ENCODE peak calls at places on chromosome 14, in eight cellular contexts. One of them, this sample, is unnamed. For H3K36me3, the result is how much of the 10 kb centered on the place peaks cover.

GRCh38 chr14:104290756-104291122 is 152.4 kb downstream of the KIF26A start:
- DNase-seq in astrocyte: no peak
- DNase-seq in GM23338: no peak
- DNase-seq in mammary epithelial cell: no peak
- DNase-seq in tibial nerve: no peak
- DNase-seq in right atrium auricular region: no peak
- DNase-seq in cardiac muscle cell: no peak
- DNase-seq in prostate gland: no peak
- DNase-seq in this sample: no peak

GRCh38 chr14:65103150-65103760 is 938 bp upstream of the MAX start:
- DNase-seq in astrocyte: no peak
- DNase-seq in GM23338: peak
- DNase-seq in mammary epithelial cell: no peak
- DNase-seq in tibial nerve: no peak
- DNase-seq in right atrium auricular region: no peak
- DNase-seq in cardiac muscle cell: peak
- DNase-seq in prostate gland: no peak
- DNase-seq in this sample: no peak

GRCh38 chr14:103854822-103855733 is 7.7 kb upstream of the PPP1R13B start:
- DNase-seq in astrocyte: no peak
- DNase-seq in GM23338: peak
- DNase-seq in mammary epithelial cell: peak
- DNase-seq in tibial nerve: no peak
- DNase-seq in right atrium auricular region: no peak
- DNase-seq in cardiac muscle cell: no peak
- DNase-seq in prostate gland: peak
- DNase-seq in this sample: no peak

GRCh38 chr14:64759555-64759938 is 55.3 kb downstream of the PLEKHG3 start:
- DNase-seq in astrocyte: no peak
- DNase-seq in GM23338: no peak
- DNase-seq in mammary epithelial cell: no peak
- DNase-seq in tibial nerve: no peak
- DNase-seq in right atrium auricular region: no peak
- DNase-seq in cardiac muscle cell: no peak
- DNase-seq in prostate gland: no peak
- DNase-seq in this sample: no peak

GRCh38 chr14:94691658-94692029 is 78.3 kb downstream of the GSC start:
- DNase-seq in astrocyte: no peak
- DNase-seq in GM23338: no peak
- DNase-seq in mammary epithelial cell: no peak
- DNase-seq in tibial nerve: peak
- DNase-seq in right atrium auricular region: no peak
- DNase-seq in cardiac muscle cell: peak
- DNase-seq in prostate gland: no peak
- DNase-seq in this sample: no peak

GRCh38 chr14:103867523-103867953 is 20.2 kb upstream of the PPP1R13B start:
- DNase-seq in astrocyte: no peak
- DNase-seq in GM23338: no peak
- DNase-seq in mammary epithelial cell: peak
- DNase-seq in tibial nerve: no peak
- DNase-seq in right atrium auricular region: no peak
- DNase-seq in cardiac muscle cell: no peak
- DNase-seq in prostate gland: peak
- DNase-seq in this sample: no peak

GRCh38 chr14:99909500-99910064 is 116.4 kb downstream of the EML1 start:
- DNase-seq in astrocyte: no peak
- DNase-seq in GM23338: no peak
- DNase-seq in mammary epithelial cell: no peak
- DNase-seq in tibial nerve: no peak
- DNase-seq in right atrium auricular region: no peak
- DNase-seq in cardiac muscle cell: no peak
- DNase-seq in prostate gland: no peak
- DNase-seq in this sample: no peak

GRCh38 chr14:100223332-100224171 is 15.4 kb upstream of the YY1 start:
- DNase-seq in astrocyte: no peak
- DNase-seq in GM23338: peak
- DNase-seq in mammary epithelial cell: no peak
- DNase-seq in tibial nerve: no peak
- DNase-seq in right atrium auricular region: no peak
- DNase-seq in cardiac muscle cell: no peak
- DNase-seq in prostate gland: no peak
- DNase-seq in this sample: no peak

GRCh38 chr14:82621881-82622450 is 1088.3 kb upstream of the SEL1L start:
- DNase-seq in astrocyte: no peak
- DNase-seq in GM23338: peak
- DNase-seq in mammary epithelial cell: no peak
- DNase-seq in tibial nerve: no peak
- DNase-seq in right atrium auricular region: no peak
- DNase-seq in cardiac muscle cell: no peak
- DNase-seq in prostate gland: no peak
- DNase-seq in this sample: no peak

GRCh38 chr14:92951912-92952471 is 29.0 kb downstream of the CHGA start:
- DNase-seq in astrocyte: peak
- DNase-seq in GM23338: peak
- DNase-seq in mammary epithelial cell: peak
- DNase-seq in tibial nerve: peak
- DNase-seq in right atrium auricular region: peak
- DNase-seq in cardiac muscle cell: peak
- DNase-seq in prostate gland: peak
- DNase-seq in this sample: no peak

GRCh38 chr14:55384536-55384935 is 27.1 kb downstream of the ATG14 start:
- DNase-seq in astrocyte: no peak
- DNase-seq in GM23338: no peak
- DNase-seq in mammary epithelial cell: no peak
- DNase-seq in tibial nerve: no peak
- DNase-seq in right atrium auricular region: no peak
- DNase-seq in cardiac muscle cell: no peak
- DNase-seq in prostate gland: no peak
- DNase-seq in this sample: no peak
- H3K36me3 ChIP-seq in astrocyte: under half
- H3K36me3 ChIP-seq in GM23338: under half
- H3K36me3 ChIP-seq in mammary epithelial cell: under half
- H3K36me3 ChIP-seq in tibial nerve: under half
- H3K36me3 ChIP-seq in right atrium auricular region: under half
- H3K36me3 ChIP-seq in cardiac muscle cell: under half
- H3K36me3 ChIP-seq in prostate gland: under half
- H3K36me3 ChIP-seq in this sample: under half

DNA sequence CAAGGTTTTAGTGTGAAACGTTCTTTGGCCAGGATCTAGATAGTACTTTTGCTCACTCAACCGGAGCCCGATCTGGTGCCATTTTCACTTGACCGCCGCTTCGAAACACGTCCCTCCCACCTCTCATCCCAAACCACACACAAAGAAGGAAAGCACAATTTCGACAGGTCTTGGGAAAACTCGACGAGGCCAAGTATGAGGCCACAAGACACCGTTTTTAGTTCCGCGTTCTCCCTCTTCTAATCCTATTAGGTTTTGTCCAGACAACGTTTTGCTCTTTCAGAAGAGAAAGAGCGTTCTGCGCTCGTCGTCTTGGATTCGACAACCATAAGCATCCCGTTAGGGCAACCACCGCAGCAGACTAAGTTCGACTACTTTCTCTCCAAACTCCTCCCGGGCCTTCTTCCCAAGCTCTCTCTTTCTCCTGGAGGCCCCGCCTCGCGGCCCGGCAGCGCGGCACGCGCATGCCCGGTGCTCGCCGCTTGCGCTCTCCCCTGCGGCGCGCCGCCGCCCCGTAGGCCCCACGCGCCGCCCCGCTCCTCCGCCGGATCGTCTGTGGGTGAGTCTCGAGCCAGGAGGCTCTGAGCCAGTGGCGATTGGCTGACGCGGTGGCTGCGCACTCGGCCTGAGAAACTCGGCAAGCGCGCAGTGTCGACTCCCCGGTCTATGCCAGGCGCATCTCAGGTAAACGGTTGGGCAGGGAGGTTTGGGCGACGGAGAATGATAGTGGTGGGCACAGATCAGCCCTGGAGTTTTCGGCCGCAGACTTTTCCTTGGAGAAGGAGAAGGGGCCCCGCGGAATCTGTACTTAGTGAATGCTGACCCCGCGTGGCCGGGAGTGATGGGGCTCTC is at the start of gene MIPOL1:
- DNase-seq in astrocyte: peak
- DNase-seq in GM23338: peak
- DNase-seq in mammary epithelial cell: peak
- DNase-seq in tibial nerve: peak
- DNase-seq in right atrium auricular region: peak
- DNase-seq in cardiac muscle cell: peak
- DNase-seq in prostate gland: peak
- DNase-seq in this sample: peak
- TF ChIP-seq CTCF in astrocyte: no peak
- TF ChIP-seq CTCF in GM23338: peak
- TF ChIP-seq CTCF in mammary epithelial cell: no peak
- TF ChIP-seq CTCF in tibial nerve: peak
- TF ChIP-seq CTCF in right atrium auricular region: peak
- TF ChIP-seq CTCF in cardiac muscle cell: peak
- TF ChIP-seq CTCF in prostate gland: peak
- TF ChIP-seq CTCF in this sample: peak

DNA sequence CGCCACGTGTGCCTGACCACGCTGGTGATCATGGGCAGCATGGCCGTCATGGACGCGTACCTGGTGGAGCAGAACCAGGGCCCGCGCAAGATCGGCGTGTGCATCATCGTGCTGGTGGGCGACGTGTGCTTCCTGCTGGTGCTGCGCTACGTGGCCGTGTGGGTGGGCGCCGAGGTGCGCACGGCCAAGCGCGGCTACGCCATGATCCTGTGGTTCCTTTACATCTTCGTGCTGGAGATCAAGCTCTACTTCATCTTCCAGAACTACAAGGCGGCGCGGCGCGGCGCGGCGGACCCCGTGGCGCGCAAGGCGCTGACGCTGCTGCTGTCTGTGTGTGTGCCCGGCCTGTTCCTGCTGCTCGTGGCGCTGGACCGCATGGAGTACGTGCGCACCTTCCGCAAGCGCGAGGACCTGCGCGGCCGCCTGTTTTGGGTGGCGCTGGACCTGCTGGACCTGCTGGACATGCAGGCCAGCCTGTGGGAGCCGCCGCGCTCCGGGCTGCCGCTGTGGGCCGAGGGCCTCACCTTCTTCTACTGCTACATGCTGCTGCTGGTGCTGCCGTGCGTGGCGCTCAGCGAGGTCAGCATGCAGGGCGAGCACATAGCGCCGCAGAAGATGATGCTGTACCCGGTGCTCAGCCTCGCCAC is 2.6 kb downstream of the TMEM121 start:
- DNase-seq in astrocyte: no peak
- DNase-seq in GM23338: no peak
- DNase-seq in mammary epithelial cell: no peak
- DNase-seq in tibial nerve: no peak
- DNase-seq in right atrium auricular region: no peak
- DNase-seq in cardiac muscle cell: peak
- DNase-seq in prostate gland: no peak
- DNase-seq in this sample: no peak
- H3K4me3 ChIP-seq in astrocyte: peak
- H3K4me3 ChIP-seq in GM23338: no peak
- H3K4me3 ChIP-seq in mammary epithelial cell: no peak
- H3K4me3 ChIP-seq in tibial nerve: peak
- H3K4me3 ChIP-seq in right atrium auricular region: peak
- H3K4me3 ChIP-seq in cardiac muscle cell: no peak
- H3K4me3 ChIP-seq in prostate gland: peak
- H3K4me3 ChIP-seq in this sample: peak

GRCh38 chr14:58829594-58829993 is 191.8 kb downstream of the DACT1 start:
- DNase-seq in astrocyte: peak
- DNase-seq in GM23338: no peak
- DNase-seq in mammary epithelial cell: peak
- DNase-seq in tibial nerve: no peak
- DNase-seq in right atrium auricular region: no peak
- DNase-seq in cardiac muscle cell: no peak
- DNase-seq in prostate gland: no peak
- DNase-seq in this sample: peak
- H3K36me3 ChIP-seq in astrocyte: under half
- H3K36me3 ChIP-seq in GM23338: under half
- H3K36me3 ChIP-seq in mammary epithelial cell: under half
- H3K36me3 ChIP-seq in tibial nerve: under half
- H3K36me3 ChIP-seq in right atrium auricular region: under half
- H3K36me3 ChIP-seq in cardiac muscle cell: under half
- H3K36me3 ChIP-seq in prostate gland: under half
- H3K36me3 ChIP-seq in this sample: under half

DNA sequence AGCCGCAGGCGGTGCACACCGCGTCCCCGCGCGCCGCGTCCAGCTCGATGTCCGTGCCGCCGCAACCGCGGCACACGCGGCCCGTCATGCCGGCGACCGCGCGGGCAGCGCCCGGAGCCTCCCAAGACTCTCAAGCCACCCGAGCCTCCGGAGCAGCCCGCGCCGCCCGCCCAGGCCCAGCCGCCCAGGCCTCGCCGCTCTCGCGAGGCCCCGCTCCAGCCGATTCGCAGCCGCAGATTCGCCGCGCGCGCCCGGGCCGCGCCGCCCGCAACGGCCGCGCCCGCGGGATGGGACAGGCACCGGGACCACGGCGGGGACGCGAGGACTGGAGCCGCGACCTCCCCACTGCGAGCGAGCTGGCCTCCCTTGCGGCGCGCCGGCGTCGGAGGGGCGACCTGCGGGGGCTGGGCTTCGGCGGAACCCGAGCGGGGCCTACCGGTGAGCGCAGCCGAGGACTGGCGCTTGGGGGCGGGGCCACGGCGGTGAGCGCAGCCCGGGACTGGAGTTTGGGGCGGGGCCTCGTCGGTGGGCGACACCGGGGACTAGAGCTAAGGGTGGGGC is at the start of gene BRF1:
- DNase-seq in astrocyte: peak
- DNase-seq in GM23338: peak
- DNase-seq in mammary epithelial cell: peak
- DNase-seq in tibial nerve: peak
- DNase-seq in right atrium auricular region: peak
- DNase-seq in cardiac muscle cell: peak
- DNase-seq in prostate gland: peak
- DNase-seq in this sample: peak
- TF ChIP-seq CTCF in astrocyte: no peak
- TF ChIP-seq CTCF in GM23338: no peak
- TF ChIP-seq CTCF in mammary epithelial cell: no peak
- TF ChIP-seq CTCF in tibial nerve: no peak
- TF ChIP-seq CTCF in right atrium auricular region: no peak
- TF ChIP-seq CTCF in cardiac muscle cell: no peak
- TF ChIP-seq CTCF in prostate gland: no peak
- TF ChIP-seq CTCF in this sample: no peak

DNA sequence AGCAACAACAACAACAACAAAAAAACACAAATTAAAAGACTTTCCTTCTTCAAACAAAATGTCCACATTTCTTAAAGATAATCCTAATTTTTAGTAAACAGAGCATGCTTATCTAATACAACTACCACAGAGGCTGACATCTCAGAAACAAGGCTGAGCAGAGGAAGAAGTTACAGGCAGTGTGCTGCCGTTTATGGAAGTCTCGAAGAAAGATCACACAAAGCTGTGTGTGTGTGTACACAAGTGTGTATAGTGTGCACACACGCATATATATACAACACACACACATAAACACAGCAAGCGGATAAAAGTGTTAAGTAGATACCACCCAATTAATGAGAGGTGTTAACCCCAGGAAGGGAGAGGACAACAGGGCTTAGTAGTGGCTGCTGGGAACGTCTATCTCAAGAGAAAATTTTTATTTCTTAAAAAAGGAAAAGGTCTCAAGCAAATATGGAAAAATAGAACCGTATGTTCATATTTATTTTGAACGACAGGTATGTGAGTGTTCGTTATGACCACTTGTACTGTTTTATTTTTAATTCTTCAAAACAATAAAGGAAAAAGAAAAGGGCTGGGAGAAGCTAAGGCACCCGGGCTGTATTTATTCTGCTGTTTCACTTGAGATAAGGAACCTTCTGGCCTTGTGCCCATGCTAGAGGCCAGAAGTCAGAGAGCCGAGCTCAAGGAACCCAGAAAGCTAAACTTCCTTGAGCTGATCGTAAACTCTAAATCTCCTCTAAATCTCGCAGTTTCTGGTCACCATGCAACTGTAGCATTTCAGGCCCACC is 15.1 kb downstream of the CCDC88C start:
- DNase-seq in astrocyte: no peak
- DNase-seq in GM23338: no peak
- DNase-seq in mammary epithelial cell: no peak
- DNase-seq in tibial nerve: no peak
- DNase-seq in right atrium auricular region: no peak
- DNase-seq in cardiac muscle cell: peak
- DNase-seq in prostate gland: peak
- DNase-seq in this sample: no peak
- H3K4me3 ChIP-seq in astrocyte: no peak
- H3K4me3 ChIP-seq in GM23338: no peak
- H3K4me3 ChIP-seq in mammary epithelial cell: no peak
- H3K4me3 ChIP-seq in tibial nerve: no peak
- H3K4me3 ChIP-seq in right atrium auricular region: no peak
- H3K4me3 ChIP-seq in cardiac muscle cell: no peak
- H3K4me3 ChIP-seq in prostate gland: no peak
- H3K4me3 ChIP-seq in this sample: no peak

This sample was measured in kidney epithelial cell.